ENCODE peak calls at places on chromosomes 16 and 17, in four cellular contexts. V is AG09309, I is H1, Z is fibroblast of villous mesenchyme. K is an unnamed sample.

GRCh38 chr17:50853781-50854180 is 12.4 kb downstream of the TOB1 start:
- DNase-seq in V (no peak), I (peak), Z (no peak), K (no peak)

GRCh38 chr16:87050142-87050541 is 267.1 kb downstream of the C16orf95 start:
- DNase-seq in V (no peak), I (no peak), Z (no peak), K (no peak)

GRCh38 chr16:84683691-84684591 is 15.9 kb upstream of the USP10 start:
- DNase-seq in V (no peak), I (no peak), Z (no peak), K (no peak)

GRCh38 chr16:54066451-54067056 is 220.0 kb downstream of the IRX3 start:
- DNase-seq in V (no peak), I (no peak), Z (no peak), K (peak)

GRCh38 chr17:41967141-41967920 is 736 bp downstream of the CNP start:
- DNase-seq in V (no peak), I (peak), Z (no peak), K (peak)

GRCh38 chr17:69654981-69655581 is 240.6 kb downstream of the MAP2K6 start:
- DNase-seq in V (peak), I (no peak), Z (peak), K (peak)

GRCh38 chr17:68057531-68057952 is 22.0 kb downstream of the KPNA2 start:
- DNase-seq in V (no peak), I (no peak), Z (peak), K (peak)

GRCh38 chr17:18144261-18144660 is 35.7 kb downstream of the MYO15A start:
- DNase-seq in V (no peak), I (no peak), Z (no peak), K (no peak)

GRCh38 chr17:61450641-61451537 is 1.3 kb upstream of the TBX4 start:
- DNase-seq in V (no peak), I (peak), Z (no peak), K (no peak)

GRCh38 chr16:48592839-48593429 is 17.0 kb downstream of the N4BP1 start:
- DNase-seq in V (no peak), I (no peak), Z (no peak), K (no peak)

GRCh38 chr16:31713945-31714898 is 159.4 kb upstream of the ZNF267 start:
- DNase-seq in V (no peak), I (peak), Z (no peak), K (no peak)

GRCh38 chr17:45940826-45941225 is 46.5 kb downstream of the MAPT start:
- DNase-seq in V (no peak), I (no peak), Z (no peak), K (no peak)

GRCh38 chr16:81447383-81448101 is 2.9 kb downstream of the CMIP start:
- DNase-seq in V (no peak), I (no peak), Z (no peak), K (no peak)

GRCh38 chr16:14489460-14489859 is 140.6 kb downstream of the PARN start:
- DNase-seq in V (no peak), I (no peak), Z (peak), K (peak)

GRCh38 chr17:76599699-76600460 is 14.2 kb upstream of the ST6GALNAC2 start:
- DNase-seq in V (no peak), I (no peak), Z (no peak), K (no peak)

GRCh38 chr16:17001471-17001870 is 469.3 kb downstream of the XYLT1 start:
- DNase-seq in V (no peak), I (no peak), Z (no peak), K (no peak)

GRCh38 chr17:34443832-34444469 is 80.9 kb upstream of the CCL1 start:
- DNase-seq in V (no peak), I (peak), Z (no peak), K (no peak)

GRCh38 chr16:89314858-89315257 is 97.4 kb downstream of the ZNF778 start:
- DNase-seq in V (no peak), I (no peak), Z (no peak), K (no peak)

GRCh38 chr16:11205754-11206459 is 50.1 kb downstream of the SOCS1 start:
- DNase-seq in V (no peak), I (no peak), Z (peak), K (peak)

GRCh38 chr16:49859139-49859947 is 3.4 kb upstream of the ZNF423 start:
- DNase-seq in V (no peak), I (no peak), Z (peak), K (no peak)
- TF ChIP-seq CTCF in V (no peak), I (no peak), Z (no peak), K (no peak)

GRCh38 chr17:1179112-1179634 is 608 bp downstream of the ABR start:
- DNase-seq in V (no peak), I (no peak), Z (no peak), K (no peak)

GRCh38 chr17:1179635-1180433 is at the start of gene ABR:
- DNase-seq in V (no peak), I (peak), Z (peak), K (peak)

GRCh38 chr17:1180958-1181768 is 1.4 kb upstream of the ABR start:
- DNase-seq in V (no peak), I (peak), Z (no peak), K (no peak)

GRCh38 chr17:1181769-1182137 is 2.0 kb upstream of the ABR start:
- DNase-seq in V (no peak), I (no peak), Z (peak), K (peak)

GRCh38 chr17:1180434-1180742 is 607 bp upstream of the ABR start:
- DNase-seq in V (no peak), I (no peak), Z (no peak), K (no peak)
- H3K4me3 ChIP-seq in V (no peak), I (peak), Z (peak), K (peak)

DNA sequence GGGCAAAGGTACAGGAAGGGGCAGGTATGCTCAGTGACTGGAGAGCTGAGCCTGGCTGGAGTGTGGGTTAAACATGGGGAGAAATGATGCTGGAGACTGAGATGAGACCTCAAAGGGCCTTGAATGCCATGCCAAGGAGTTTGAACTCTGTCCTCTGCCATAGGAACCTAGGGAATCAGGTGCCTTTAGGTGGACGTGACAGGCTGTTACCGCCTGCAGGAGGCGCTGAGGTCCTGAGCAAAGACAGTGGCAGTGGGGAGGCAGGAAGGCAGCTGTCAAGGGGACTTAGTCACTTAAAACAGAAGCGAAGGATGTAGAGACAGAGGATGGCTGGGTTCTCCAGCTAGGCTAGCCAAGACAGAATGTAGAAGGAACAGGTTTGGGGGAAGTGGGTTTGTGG is 9.1 kb downstream of the PSMB3 start:
- DNase-seq in V (no peak), I (peak), Z (peak), K (peak)
- TF ChIP-seq CTCF in V (peak), I (peak), Z (peak), K (peak)

GRCh38 chr17:48100160-48100559 is 1.1 kb downstream of the CBX1 start:
- DNase-seq in V (no peak), I (no peak), Z (peak), K (peak)
- H3K4me3 ChIP-seq in V (peak), I (peak), Z (peak), K (peak)

GRCh38 chr17:6328279-6328678 is 106.6 kb downstream of the AIPL1 start:
- DNase-seq in V (no peak), I (no peak), Z (no peak), K (no peak)

GRCh38 chr17:6323626-6324356 is 111.1 kb downstream of the AIPL1 start:
- DNase-seq in V (no peak), I (no peak), Z (no peak), K (no peak)

GRCh38 chr17:6325741-6326140 is 109.2 kb downstream of the AIPL1 start:
- DNase-seq in V (no peak), I (no peak), Z (no peak), K (no peak)

GRCh38 chr17:6326483-6326882 is 108.4 kb downstream of the AIPL1 start:
- DNase-seq in V (no peak), I (no peak), Z (no peak), K (no peak)

DNA sequence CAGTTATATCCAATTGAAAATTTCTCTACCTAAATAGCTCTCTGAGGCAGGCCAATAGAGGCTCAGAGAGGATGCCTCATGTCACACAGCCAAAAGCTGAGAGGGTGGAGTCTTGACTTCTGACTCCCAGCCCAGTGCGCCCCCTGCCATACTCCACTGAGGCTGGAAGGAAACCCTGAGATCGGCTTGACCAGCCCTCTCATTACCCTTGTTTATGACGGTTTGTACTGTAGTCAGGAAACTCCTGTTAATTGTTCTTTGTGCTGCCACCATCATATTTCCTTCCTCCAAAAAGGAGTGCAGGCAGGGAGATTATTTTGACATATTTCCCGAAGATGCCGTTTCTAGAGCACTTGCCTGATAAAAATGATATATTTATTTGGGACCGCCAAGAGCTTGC is 107.9 kb downstream of the AIPL1 start:
- DNase-seq in V (no peak), I (peak), Z (no peak), K (no peak)
- TF ChIP-seq CTCF in V (no peak), I (peak), Z (no peak), K (no peak)

DNA sequence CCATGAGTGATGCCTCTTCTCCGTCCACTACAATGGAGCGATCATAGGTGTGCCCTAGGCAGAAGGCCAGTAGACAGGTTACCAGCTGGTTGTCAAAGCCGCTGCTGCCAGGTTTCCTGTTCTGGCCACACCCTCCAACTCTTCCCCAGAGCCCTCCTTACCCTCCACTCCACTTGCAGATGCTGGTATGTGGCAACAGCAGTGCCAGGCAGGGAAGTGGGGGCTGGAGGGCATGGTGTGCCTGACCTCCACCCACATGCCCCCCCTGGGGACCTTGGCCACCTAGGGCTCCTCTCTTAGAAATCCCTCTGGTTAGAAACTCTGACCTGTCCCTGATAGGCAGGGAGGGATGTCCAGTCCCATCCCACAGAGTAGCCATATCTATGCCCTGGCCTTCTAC is 1.5 kb downstream of the RRAD start:
- DNase-seq in V (no peak), I (no peak), Z (no peak), K (no peak)
- H3K4me3 ChIP-seq in V (no peak), I (no peak), Z (no peak), K (no peak)

DNA sequence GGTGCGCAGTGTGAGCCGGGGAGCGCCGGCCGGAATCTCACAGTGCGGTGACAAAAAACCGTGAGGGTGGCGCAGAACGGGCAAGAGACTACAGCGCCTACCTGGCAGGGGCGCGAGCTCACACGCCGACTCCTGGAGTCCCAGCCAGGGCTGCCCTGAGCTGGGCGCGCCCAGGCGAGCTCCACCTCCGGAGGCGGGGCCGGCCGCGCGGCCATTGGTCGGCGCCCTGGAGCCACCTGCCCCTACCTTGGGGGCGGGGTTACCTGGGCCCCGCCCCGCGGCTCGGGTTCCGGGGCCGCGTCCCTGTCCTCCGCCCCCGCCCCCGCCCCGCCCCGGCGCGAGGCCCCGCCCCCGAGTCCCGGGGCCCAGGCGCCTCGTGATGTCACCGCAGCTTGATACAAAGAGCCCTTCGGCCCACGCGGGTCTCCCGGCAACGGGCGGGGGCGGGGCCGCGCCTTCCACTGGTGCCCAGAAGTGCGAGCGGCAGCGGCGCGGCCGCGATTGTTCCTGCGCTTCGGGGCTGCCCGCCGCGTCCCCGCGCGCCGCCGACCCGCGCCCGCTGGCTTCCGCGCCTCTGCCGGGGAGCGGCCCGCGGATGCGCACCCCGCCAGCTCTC is 96.3 kb downstream of the RAB11FIP4 start:
- DNase-seq in V (no peak), I (peak), Z (peak), K (no peak)
- TF ChIP-seq CTCF in V (no peak), I (no peak), Z (no peak), K (no peak)

DNA sequence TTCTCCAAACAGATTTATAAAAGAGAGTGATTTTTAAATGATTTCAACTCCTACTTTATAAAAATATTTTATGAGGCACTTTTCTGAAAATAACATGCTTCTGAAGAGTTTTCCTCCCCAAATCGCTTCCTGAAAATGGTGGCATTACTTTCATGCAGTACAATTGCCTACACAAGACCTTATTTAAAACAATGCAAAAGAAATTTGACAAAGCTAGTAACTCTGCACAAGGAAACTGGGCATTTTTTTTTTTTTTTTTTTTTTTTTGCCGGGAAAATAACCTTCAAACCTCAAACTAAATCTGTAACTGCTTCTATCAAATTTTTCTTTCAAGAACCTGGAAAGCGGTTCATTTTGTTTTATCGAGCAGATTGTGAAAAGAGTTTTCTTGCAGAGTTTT is 290.3 kb upstream of the SALL1 start:
- DNase-seq in V (no peak), I (no peak), Z (no peak), K (no peak)
- H3K4me3 ChIP-seq in V (no peak), I (no peak), Z (no peak), K (no peak)

K was measured in choroid plexus epithelial cell.